ENCODE peak calls at places on chromosomes 11 and 22, in four cellular contexts. G is HepG2, P is K562, D is GM12878. O is an unnamed sample.

GRCh38 chr22:36222887-36223450 is 16.4 kb downstream of the APOL2 start:
- DNase-seq in D (no peak), G (no peak), P (no peak), O (no peak)

GRCh38 chr11:29093416-29093815 is 923.4 kb downstream of the KCNA4 start:
- DNase-seq in D (no peak), P (no peak), G (peak; percentile 2), O (no peak)

GRCh38 chr11:61618991-61619390 is 38.1 kb upstream of the SYT7 start:
- DNase-seq in P (no peak), G (no peak), D (no peak), O (no peak)

GRCh38 chr11:1341928-1342524 is 32.6 kb upstream of the TOLLIP start:
- DNase-seq in P (no peak), G (no peak), D (no peak), O (no peak)

GRCh38 chr11:7986768-7987559 is at the start of gene EIF3F:
- DNase-seq in P (peak; percentile 95), D (peak; percentile 100), G (peak; percentile 99), O (peak; percentile 93)

GRCh38 chr11:32034680-32035079 is 56.2 kb upstream of the RCN1 start:
- DNase-seq in D (no peak), G (no peak), P (no peak), O (no peak)

GRCh38 chr11:6315811-6316425 is 4.4 kb downstream of the CAVIN3 start:
- DNase-seq in G (peak; percentile 45), D (no peak), P (peak; percentile 66), O (peak; percentile 79)

GRCh38 chr11:47105541-47105940 is 71.1 kb downstream of the ARFGAP2 start:
- DNase-seq in D (no peak), P (no peak), G (no peak), O (no peak)

GRCh38 chr11:112538529-112538928 is 277.9 kb upstream of the PLET1 start:
- DNase-seq in D (no peak), P (no peak), G (no peak), O (no peak)

GRCh38 chr11:211741-212140 is 4.2 kb downstream of the RIC8A start:
- DNase-seq in P (no peak), G (no peak), D (no peak), O (no peak)

GRCh38 chr22:38482662-38483308 is 14.9 kb downstream of the KDELR3 start:
- DNase-seq in P (no peak), D (no peak), G (no peak), O (no peak)

GRCh38 chr11:64837887-64838351 is 6.5 kb downstream of the CDC42BPG start:
- DNase-seq in G (no peak), D (no peak), P (no peak), O (no peak)

GRCh38 chr11:61516675-61517516 is 8.3 kb downstream of the LRRC10B start:
- DNase-seq in D (no peak), P (peak; percentile 86), G (peak; percentile 8), O (peak; percentile 93)

GRCh38 chr11:71115770-71116434 is 136.5 kb downstream of the SHANK2 start:
- DNase-seq in P (no peak), D (no peak), G (no peak), O (no peak)
- TF ChIP-seq NFIC in P (no peak), D (no peak), G (no peak), O (no peak)

DNA sequence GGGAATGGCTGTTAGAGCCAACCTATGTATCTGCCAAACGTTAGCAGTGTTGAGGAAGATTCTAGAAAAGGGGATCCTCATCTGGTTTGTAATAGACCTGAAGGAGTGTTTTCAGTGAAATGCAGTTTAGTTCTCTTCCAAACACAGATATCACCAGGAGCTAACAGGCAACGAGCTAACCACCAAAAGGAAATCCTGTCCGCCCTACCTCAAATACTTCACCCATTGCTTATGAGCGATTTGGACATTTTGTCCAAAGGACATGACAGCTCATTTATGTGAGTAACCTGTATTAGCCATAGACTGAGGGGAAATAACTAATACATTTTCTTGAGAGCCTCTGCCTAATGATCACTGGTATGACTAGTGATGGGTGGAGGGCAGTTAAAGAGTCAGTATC is 676 bp upstream of the C11orf91 start:
- DNase-seq in P (no peak), G (no peak), D (no peak), O (no peak)
- TF ChIP-seq NFIC in P (no peak), G (no peak), D (no peak), O (peak; percentile 3)

DNA sequence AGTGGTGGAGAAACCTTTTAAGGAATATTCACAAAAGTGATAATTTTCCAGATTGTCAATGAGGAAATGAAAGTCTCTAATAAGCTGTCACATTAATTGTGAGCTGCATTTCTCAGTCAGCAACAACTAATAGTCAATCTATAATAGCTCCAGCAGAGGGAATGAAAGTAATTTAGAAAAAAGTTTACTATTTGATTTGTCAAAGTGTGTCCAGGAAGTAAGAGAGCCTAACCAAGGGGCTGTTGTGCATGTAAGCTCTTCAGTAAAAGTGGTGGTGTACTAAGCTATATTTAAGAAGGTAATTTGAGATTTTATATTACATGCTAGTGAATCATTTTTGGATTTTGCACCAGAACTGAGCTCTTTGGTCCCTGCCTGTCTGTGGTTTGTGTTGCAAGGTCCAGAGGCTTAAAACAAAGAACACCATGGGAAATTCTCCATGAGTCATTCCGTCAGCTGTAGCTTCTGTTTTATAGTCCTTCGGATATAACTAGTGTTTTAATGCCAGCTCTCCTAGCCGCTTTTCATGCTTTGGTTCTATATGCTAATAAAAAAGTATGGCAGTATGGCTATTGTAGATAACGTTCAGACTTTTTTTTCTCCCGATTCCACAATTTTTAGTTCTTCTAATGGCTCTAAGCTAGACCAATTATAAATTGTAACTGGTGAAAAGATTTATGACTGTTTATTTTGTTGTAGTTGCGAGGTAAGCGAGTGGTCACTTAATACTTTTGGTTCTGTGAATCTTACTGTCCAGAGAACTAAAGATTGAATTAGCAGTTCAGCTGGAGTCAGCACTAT is 64.6 kb downstream of the ARHGEF12 start:
- DNase-seq in P (no peak), D (peak; percentile 51), G (peak; percentile 93), O (no peak)
- TF ChIP-seq NFIC in P (no peak), D (peak; percentile 66), G (peak; percentile 44), O (peak; percentile 68)

GRCh38 chr11:91435694-91436375 is 788.8 kb upstream of the FAT3 start:
- DNase-seq in P (no peak), D (no peak), G (no peak), O (no peak)
- TF ChIP-seq NFIC in P (no peak), D (no peak), G (no peak), O (no peak)

GRCh38 chr22:42171946-42172345 is 41.3 kb upstream of the CYP2D6 start:
- DNase-seq in P (no peak), D (no peak), G (no peak), O (no peak)

GRCh38 chr22:42174062-42174461 is 43.5 kb upstream of the CYP2D6 start:
- DNase-seq in D (no peak), G (no peak), P (no peak), O (no peak)

GRCh38 chr22:42173183-42173926 is 42.7 kb upstream of the CYP2D6 start:
- DNase-seq in P (no peak), D (no peak), G (no peak), O (no peak)

GRCh38 chr22:42171417-42171816 is 40.8 kb upstream of the CYP2D6 start:
- DNase-seq in G (no peak), D (no peak), P (no peak), O (no peak)

GRCh38 chr22:42172385-42173172 is 42.0 kb upstream of the CYP2D6 start:
- DNase-seq in G (peak; percentile 74), P (no peak), D (no peak), O (peak; percentile 56)
- TF ChIP-seq NFIC in G (no peak), P (no peak), D (no peak), O (no peak)

DNA sequence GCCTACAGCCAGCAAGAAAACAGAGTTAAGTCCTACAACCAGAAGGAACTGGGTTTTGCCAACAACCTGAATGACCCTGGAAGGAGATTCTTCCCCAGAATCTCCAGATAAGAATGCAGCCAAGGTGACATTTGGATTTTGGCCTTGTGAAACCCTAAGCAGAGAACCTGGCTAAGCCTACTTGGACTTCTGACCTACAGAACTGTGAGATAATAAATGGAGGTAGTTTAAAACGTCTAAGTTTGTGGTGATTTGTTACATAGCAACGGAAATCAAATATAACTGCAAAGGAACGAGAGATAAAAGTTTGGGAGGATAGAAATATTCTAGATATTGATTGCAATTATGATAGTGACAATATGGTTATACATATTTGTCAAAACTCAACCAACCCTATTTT is 157.4 kb downstream of the ATG16L2 start:
- DNase-seq in P (no peak), D (no peak), G (no peak), O (no peak)
- TF ChIP-seq NFIC in P (no peak), D (no peak), G (no peak), O (no peak)